ENCODE peak calls at places on chromosomes 16 and 17, in four cellular contexts. One of them, this sample, is unnamed. For H3K9me3, the result is how much of the 10 kb centered on the place peaks cover.

GRCh38 chr16:83356266-83356665 is 451.5 kb upstream of the HSBP1 start:
- DNase-seq in spleen: no peak
- DNase-seq in vagina: no peak
- DNase-seq in cardiac muscle cell: peak
- DNase-seq in this sample: no peak

GRCh38 chr16:19008770-19009169 is 25.0 kb downstream of the TMC7 start:
- DNase-seq in spleen: no peak
- DNase-seq in vagina: no peak
- DNase-seq in cardiac muscle cell: no peak
- DNase-seq in this sample: no peak

GRCh38 chr16:53689636-53690035 is 14.0 kb downstream of the RPGRIP1L start:
- DNase-seq in spleen: no peak
- DNase-seq in vagina: no peak
- DNase-seq in cardiac muscle cell: no peak
- DNase-seq in this sample: no peak

GRCh38 chr17:72702998-72703397 is 389.5 kb downstream of the SLC39A11 start:
- DNase-seq in spleen: no peak
- DNase-seq in vagina: no peak
- DNase-seq in cardiac muscle cell: no peak
- DNase-seq in this sample: no peak

GRCh38 chr16:9797306-9797705 is 384.9 kb downstream of the GRIN2A start:
- DNase-seq in spleen: no peak
- DNase-seq in vagina: no peak
- DNase-seq in cardiac muscle cell: no peak
- DNase-seq in this sample: no peak

GRCh38 chr17:80821546-80821945 is 170.1 kb upstream of the CHMP6 start:
- DNase-seq in spleen: peak
- DNase-seq in vagina: no peak
- DNase-seq in cardiac muscle cell: no peak
- DNase-seq in this sample: no peak

GRCh38 chr16:77409311-77409710 is 25.5 kb downstream of the ADAMTS18 start:
- DNase-seq in spleen: no peak
- DNase-seq in vagina: no peak
- DNase-seq in cardiac muscle cell: no peak
- DNase-seq in this sample: no peak

GRCh38 chr17:28545787-28546415 is 6.5 kb downstream of the UNC119 start:
- DNase-seq in spleen: peak
- DNase-seq in vagina: no peak
- DNase-seq in cardiac muscle cell: no peak
- DNase-seq in this sample: no peak

GRCh38 chr17:784143-784542 is 2.0 kb downstream of the MRM3 start:
- DNase-seq in spleen: no peak
- DNase-seq in vagina: no peak
- DNase-seq in cardiac muscle cell: no peak
- DNase-seq in this sample: no peak

GRCh38 chr16:74281285-74281684 is 15.3 kb upstream of the PSMD7 start:
- DNase-seq in spleen: no peak
- DNase-seq in vagina: no peak
- DNase-seq in cardiac muscle cell: peak
- DNase-seq in this sample: no peak

GRCh38 chr16:86270696-86271095 is 239.6 kb upstream of the FOXF1 start:
- DNase-seq in spleen: no peak
- DNase-seq in vagina: no peak
- DNase-seq in cardiac muscle cell: no peak
- DNase-seq in this sample: no peak

GRCh38 chr17:82320956-82321927 is 3.8 kb upstream of the CD7 start:
- DNase-seq in spleen: peak
- DNase-seq in vagina: no peak
- DNase-seq in cardiac muscle cell: peak
- DNase-seq in this sample: no peak

GRCh38 chr17:68759343-68760140 is 158.4 kb upstream of the FAM20A start:
- DNase-seq in spleen: peak
- DNase-seq in vagina: no peak
- DNase-seq in cardiac muscle cell: peak
- DNase-seq in this sample: peak

GRCh38 chr17:40648326-40648968 is 829 bp upstream of the SMARCE1 start:
- DNase-seq in spleen: no peak
- DNase-seq in vagina: no peak
- DNase-seq in cardiac muscle cell: no peak
- DNase-seq in this sample: no peak

DNA sequence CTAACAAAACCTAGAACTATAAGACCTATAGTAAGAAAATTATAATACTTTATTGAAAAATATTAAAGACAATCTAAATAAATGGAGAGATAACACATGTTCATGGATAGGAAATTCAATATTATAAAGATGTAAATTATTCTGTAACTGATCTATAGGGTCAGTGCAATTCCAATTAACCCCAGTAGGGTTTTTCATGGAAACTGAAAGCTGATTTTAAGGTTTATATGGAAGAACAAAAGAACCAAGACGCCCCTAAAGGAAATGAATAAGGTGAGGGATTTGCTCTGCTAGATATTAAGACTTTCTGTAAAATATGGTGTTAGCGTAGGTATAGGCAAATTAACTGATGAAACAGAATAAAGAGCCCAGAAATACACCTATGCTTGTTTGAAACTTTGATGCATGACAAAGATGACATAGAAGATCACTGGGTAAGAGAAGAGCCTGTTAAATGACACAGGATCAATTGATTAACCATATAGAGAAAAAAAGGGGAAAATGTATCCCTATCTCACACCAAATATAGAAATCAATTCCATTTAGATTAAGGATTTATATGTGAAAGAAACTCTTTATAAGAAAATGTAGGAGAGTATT is 3.0 kb downstream of the ICAM2 start:
- DNase-seq in spleen: no peak
- DNase-seq in vagina: no peak
- DNase-seq in cardiac muscle cell: no peak
- DNase-seq in this sample: no peak
- TF ChIP-seq CTCF in spleen: peak
- TF ChIP-seq CTCF in vagina: no peak
- TF ChIP-seq CTCF in cardiac muscle cell: peak
- TF ChIP-seq CTCF in this sample: no peak

GRCh38 chr17:61175298-61176142 is 224.1 kb upstream of the TBX2 start:
- DNase-seq in spleen: no peak
- DNase-seq in vagina: no peak
- DNase-seq in cardiac muscle cell: no peak
- DNase-seq in this sample: no peak
- H3K9me3 ChIP-seq in spleen: under half
- H3K9me3 ChIP-seq in vagina: under half
- H3K9me3 ChIP-seq in cardiac muscle cell: under half
- H3K9me3 ChIP-seq in this sample: under half

GRCh38 chr16:67248401-67249177 is at the start of gene SLC9A5:
- DNase-seq in spleen: peak
- DNase-seq in vagina: no peak
- DNase-seq in cardiac muscle cell: peak
- DNase-seq in this sample: no peak
- TF ChIP-seq CTCF in spleen: no peak
- TF ChIP-seq CTCF in vagina: no peak
- TF ChIP-seq CTCF in cardiac muscle cell: no peak
- TF ChIP-seq CTCF in this sample: no peak

DNA sequence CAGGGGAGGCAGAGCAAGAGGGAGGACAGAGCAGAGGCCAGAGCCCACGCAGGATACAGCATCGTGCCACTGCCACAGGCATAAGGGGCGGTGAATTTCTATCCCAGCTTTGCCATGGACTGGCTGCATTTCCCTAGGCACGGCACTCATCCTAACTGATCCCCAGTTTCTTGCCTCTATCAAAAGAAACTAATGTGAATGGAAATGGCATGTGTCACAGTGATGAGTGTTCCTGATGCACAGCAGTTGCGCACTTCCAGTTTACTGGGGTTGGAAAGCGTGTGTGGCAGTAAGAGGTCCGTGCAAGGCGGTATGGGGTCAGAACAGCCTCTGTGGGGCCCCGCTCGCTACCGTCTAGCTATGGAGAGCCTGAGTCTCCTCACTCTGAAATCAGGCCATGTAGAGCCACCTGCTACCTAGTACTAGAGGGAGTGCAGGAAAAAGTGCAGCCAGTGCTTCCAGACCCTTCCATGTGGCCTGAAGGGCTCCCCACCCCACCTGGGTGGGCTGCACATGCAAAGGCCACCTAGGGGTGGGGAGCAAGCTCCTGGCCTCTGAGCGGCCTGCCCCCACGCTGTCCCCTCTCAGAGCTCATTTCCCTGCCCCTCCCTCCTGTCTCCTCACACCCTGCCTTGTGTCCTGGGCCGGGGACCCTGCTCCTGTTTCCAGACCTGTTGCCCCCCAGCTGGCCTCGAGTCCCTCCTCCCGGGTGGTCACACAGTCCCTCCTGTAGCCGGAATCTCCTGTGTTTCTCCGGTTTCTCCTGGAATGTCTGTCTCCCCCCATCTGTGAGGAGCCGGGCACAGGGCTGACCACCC is 5.0 kb upstream of the KCNJ18 start:
- DNase-seq in spleen: peak
- DNase-seq in vagina: no peak
- DNase-seq in cardiac muscle cell: no peak
- DNase-seq in this sample: no peak
- H3K9me3 ChIP-seq in spleen: under half
- H3K9me3 ChIP-seq in vagina: under half
- H3K9me3 ChIP-seq in cardiac muscle cell: under half
- H3K9me3 ChIP-seq in this sample: under half

GRCh38 chr17:7239091-7240027 is at the start of gene PHF23:
- DNase-seq in spleen: peak
- DNase-seq in vagina: no peak
- DNase-seq in cardiac muscle cell: peak
- DNase-seq in this sample: peak
- TF ChIP-seq CTCF in spleen: peak
- TF ChIP-seq CTCF in vagina: no peak
- TF ChIP-seq CTCF in cardiac muscle cell: no peak
- TF ChIP-seq CTCF in this sample: no peak

GRCh38 chr17:16976686-16977550 is 5.0 kb upstream of the TNFRSF13B start:
- DNase-seq in spleen: no peak
- DNase-seq in vagina: no peak
- DNase-seq in cardiac muscle cell: no peak
- DNase-seq in this sample: no peak
- H3K9me3 ChIP-seq in spleen: under half
- H3K9me3 ChIP-seq in vagina: under half
- H3K9me3 ChIP-seq in cardiac muscle cell: under half
- H3K9me3 ChIP-seq in this sample: under half